ENCODE peak calls at places on chromosomes 16 and 17, in ten cellular contexts. One of them, this sample, is unnamed.

GRCh38 chr16:84423416-84423837 is 55.1 kb downstream of the ATP2C2 start:
- DNase-seq in left lung: no peak
- DNase-seq in AG04450: no peak
- DNase-seq in sigmoid colon: no peak
- DNase-seq in A673: peak
- DNase-seq in coronary artery: no peak
- DNase-seq in GM23338: peak
- DNase-seq in fibroblast of lung: peak
- DNase-seq in cardiac muscle cell: no peak
- DNase-seq in PC-9: peak
- DNase-seq in this sample: no peak

GRCh38 chr16:67173808-67174705 is 3.7 kb downstream of the NOL3 start:
- DNase-seq in GM23338: peak
- DNase-seq in cardiac muscle cell: peak
- DNase-seq in fibroblast of lung: peak
- DNase-seq in coronary artery: peak
- DNase-seq in left lung: peak
- DNase-seq in AG04450: peak
- DNase-seq in sigmoid colon: peak
- DNase-seq in A673: peak
- DNase-seq in PC-9: peak
- DNase-seq in this sample: peak

GRCh38 chr16:8848939-8849391 is 19.8 kb downstream of the CARHSP1 start:
- DNase-seq in A673: peak
- DNase-seq in left lung: no peak
- DNase-seq in AG04450: no peak
- DNase-seq in PC-9: no peak
- DNase-seq in cardiac muscle cell: no peak
- DNase-seq in fibroblast of lung: peak
- DNase-seq in coronary artery: peak
- DNase-seq in GM23338: no peak
- DNase-seq in sigmoid colon: peak
- DNase-seq in this sample: no peak

GRCh38 chr16:86768999-86769398 is 190.7 kb downstream of the FOXL1 start:
- DNase-seq in cardiac muscle cell: no peak
- DNase-seq in sigmoid colon: peak
- DNase-seq in coronary artery: no peak
- DNase-seq in fibroblast of lung: peak
- DNase-seq in A673: peak
- DNase-seq in left lung: no peak
- DNase-seq in PC-9: no peak
- DNase-seq in AG04450: no peak
- DNase-seq in GM23338: no peak
- DNase-seq in this sample: no peak

GRCh38 chr17:75566456-75567233 is 21.0 kb upstream of the MYO15B start:
- DNase-seq in AG04450: no peak
- DNase-seq in sigmoid colon: no peak
- DNase-seq in cardiac muscle cell: no peak
- DNase-seq in GM23338: no peak
- DNase-seq in A673: no peak
- DNase-seq in fibroblast of lung: no peak
- DNase-seq in left lung: no peak
- DNase-seq in coronary artery: no peak
- DNase-seq in PC-9: no peak
- DNase-seq in this sample: no peak

GRCh38 chr17:75774988-75775668 is 9.5 kb upstream of the UNK start:
- DNase-seq in AG04450: no peak
- DNase-seq in A673: no peak
- DNase-seq in GM23338: peak
- DNase-seq in sigmoid colon: peak
- DNase-seq in left lung: no peak
- DNase-seq in fibroblast of lung: peak
- DNase-seq in coronary artery: peak
- DNase-seq in PC-9: peak
- DNase-seq in cardiac muscle cell: no peak
- DNase-seq in this sample: no peak

GRCh38 chr17:70168044-70168978 is 1.0 kb upstream of the KCNJ2 start:
- DNase-seq in coronary artery: no peak
- DNase-seq in sigmoid colon: peak
- DNase-seq in A673: peak
- DNase-seq in left lung: peak
- DNase-seq in PC-9: no peak
- DNase-seq in cardiac muscle cell: peak
- DNase-seq in fibroblast of lung: peak
- DNase-seq in GM23338: peak
- DNase-seq in AG04450: peak
- DNase-seq in this sample: peak

GRCh38 chr17:20022701-20023100 is 13.5 kb downstream of the SPECC1 start:
- DNase-seq in AG04450: no peak
- DNase-seq in sigmoid colon: no peak
- DNase-seq in GM23338: no peak
- DNase-seq in fibroblast of lung: no peak
- DNase-seq in A673: no peak
- DNase-seq in cardiac muscle cell: no peak
- DNase-seq in PC-9: no peak
- DNase-seq in coronary artery: no peak
- DNase-seq in left lung: no peak
- DNase-seq in this sample: no peak

GRCh38 chr17:53217311-53217710 is 605.4 kb upstream of the KIF2B start:
- DNase-seq in sigmoid colon: no peak
- DNase-seq in fibroblast of lung: no peak
- DNase-seq in left lung: no peak
- DNase-seq in cardiac muscle cell: no peak
- DNase-seq in GM23338: no peak
- DNase-seq in AG04450: no peak
- DNase-seq in PC-9: no peak
- DNase-seq in coronary artery: no peak
- DNase-seq in A673: no peak
- DNase-seq in this sample: no peak

GRCh38 chr16:46688101-46688656 is 799 bp downstream of the VPS35 start:
- DNase-seq in AG04450: no peak
- DNase-seq in coronary artery: no peak
- DNase-seq in left lung: peak
- DNase-seq in fibroblast of lung: no peak
- DNase-seq in PC-9: no peak
- DNase-seq in A673: no peak
- DNase-seq in sigmoid colon: no peak
- DNase-seq in cardiac muscle cell: no peak
- DNase-seq in GM23338: no peak
- DNase-seq in this sample: no peak

GRCh38 chr17:7010523-7010922 is 1.9 kb upstream of the RNASEK start:
- DNase-seq in sigmoid colon: no peak
- DNase-seq in A673: no peak
- DNase-seq in left lung: no peak
- DNase-seq in fibroblast of lung: no peak
- DNase-seq in PC-9: no peak
- DNase-seq in GM23338: no peak
- DNase-seq in cardiac muscle cell: no peak
- DNase-seq in coronary artery: no peak
- DNase-seq in AG04450: no peak
- DNase-seq in this sample: no peak

GRCh38 chr16:69724981-69725479 is 1.3 kb downstream of the NQO1 start:
- DNase-seq in PC-9: no peak
- DNase-seq in cardiac muscle cell: no peak
- DNase-seq in AG04450: no peak
- DNase-seq in GM23338: peak
- DNase-seq in coronary artery: no peak
- DNase-seq in fibroblast of lung: no peak
- DNase-seq in A673: peak
- DNase-seq in sigmoid colon: no peak
- DNase-seq in left lung: no peak
- DNase-seq in this sample: no peak
- H3K27ac ChIP-seq in PC-9: peak
- H3K27ac ChIP-seq in cardiac muscle cell: peak
- H3K27ac ChIP-seq in AG04450: no peak
- H3K27ac ChIP-seq in GM23338: peak
- H3K27ac ChIP-seq in coronary artery: no peak
- H3K27ac ChIP-seq in fibroblast of lung: peak
- H3K27ac ChIP-seq in A673: peak
- H3K27ac ChIP-seq in sigmoid colon: peak
- H3K27ac ChIP-seq in left lung: peak
- H3K27ac ChIP-seq in this sample: peak

GRCh38 chr16:16197966-16198365 is 25.3 kb downstream of the ABCC6 start:
- DNase-seq in PC-9: no peak
- DNase-seq in coronary artery: no peak
- DNase-seq in A673: no peak
- DNase-seq in AG04450: no peak
- DNase-seq in cardiac muscle cell: no peak
- DNase-seq in fibroblast of lung: no peak
- DNase-seq in sigmoid colon: no peak
- DNase-seq in left lung: no peak
- DNase-seq in GM23338: no peak
- DNase-seq in this sample: no peak

GRCh38 chr16:16191493-16192167 is 31.7 kb downstream of the ABCC6 start:
- DNase-seq in fibroblast of lung: no peak
- DNase-seq in coronary artery: no peak
- DNase-seq in left lung: no peak
- DNase-seq in sigmoid colon: no peak
- DNase-seq in GM23338: no peak
- DNase-seq in PC-9: no peak
- DNase-seq in cardiac muscle cell: no peak
- DNase-seq in AG04450: no peak
- DNase-seq in A673: no peak
- DNase-seq in this sample: no peak

GRCh38 chr16:16196099-16196498 is 27.2 kb downstream of the ABCC6 start:
- DNase-seq in left lung: no peak
- DNase-seq in AG04450: no peak
- DNase-seq in fibroblast of lung: no peak
- DNase-seq in sigmoid colon: no peak
- DNase-seq in PC-9: no peak
- DNase-seq in GM23338: no peak
- DNase-seq in cardiac muscle cell: no peak
- DNase-seq in A673: no peak
- DNase-seq in coronary artery: no peak
- DNase-seq in this sample: no peak

GRCh38 chr16:16197331-16197730 is 26.0 kb downstream of the ABCC6 start:
- DNase-seq in sigmoid colon: no peak
- DNase-seq in fibroblast of lung: no peak
- DNase-seq in PC-9: no peak
- DNase-seq in left lung: no peak
- DNase-seq in coronary artery: no peak
- DNase-seq in AG04450: no peak
- DNase-seq in GM23338: no peak
- DNase-seq in cardiac muscle cell: no peak
- DNase-seq in A673: no peak
- DNase-seq in this sample: no peak
- H3K27ac ChIP-seq in sigmoid colon: no peak
- H3K27ac ChIP-seq in fibroblast of lung: no peak
- H3K27ac ChIP-seq in PC-9: no peak
- H3K27ac ChIP-seq in left lung: no peak
- H3K27ac ChIP-seq in coronary artery: no peak
- H3K27ac ChIP-seq in AG04450: no peak
- H3K27ac ChIP-seq in GM23338: no peak
- H3K27ac ChIP-seq in cardiac muscle cell: no peak
- H3K27ac ChIP-seq in A673: no peak
- H3K27ac ChIP-seq in this sample: no peak

GRCh38 chr17:18984273-18985114 is 20.1 kb downstream of the FAM83G start:
- DNase-seq in coronary artery: no peak
- DNase-seq in PC-9: no peak
- DNase-seq in AG04450: no peak
- DNase-seq in sigmoid colon: no peak
- DNase-seq in left lung: peak
- DNase-seq in GM23338: no peak
- DNase-seq in fibroblast of lung: no peak
- DNase-seq in A673: no peak
- DNase-seq in cardiac muscle cell: no peak
- DNase-seq in this sample: no peak

GRCh38 chr17:18981642-18982424 is 22.7 kb downstream of the FAM83G start:
- DNase-seq in GM23338: no peak
- DNase-seq in left lung: peak
- DNase-seq in coronary artery: no peak
- DNase-seq in PC-9: peak
- DNase-seq in A673: peak
- DNase-seq in AG04450: no peak
- DNase-seq in fibroblast of lung: peak
- DNase-seq in cardiac muscle cell: no peak
- DNase-seq in sigmoid colon: no peak
- DNase-seq in this sample: no peak

GRCh38 chr17:18978655-18979054 is 25.9 kb downstream of the FAM83G start:
- DNase-seq in A673: no peak
- DNase-seq in cardiac muscle cell: no peak
- DNase-seq in left lung: no peak
- DNase-seq in sigmoid colon: no peak
- DNase-seq in GM23338: no peak
- DNase-seq in coronary artery: no peak
- DNase-seq in fibroblast of lung: no peak
- DNase-seq in AG04450: no peak
- DNase-seq in PC-9: no peak
- DNase-seq in this sample: no peak

GRCh38 chr17:18980682-18981384 is 23.7 kb downstream of the FAM83G start:
- DNase-seq in A673: no peak
- DNase-seq in left lung: no peak
- DNase-seq in AG04450: no peak
- DNase-seq in coronary artery: no peak
- DNase-seq in sigmoid colon: no peak
- DNase-seq in GM23338: no peak
- DNase-seq in PC-9: no peak
- DNase-seq in fibroblast of lung: no peak
- DNase-seq in cardiac muscle cell: peak
- DNase-seq in this sample: no peak

DNA sequence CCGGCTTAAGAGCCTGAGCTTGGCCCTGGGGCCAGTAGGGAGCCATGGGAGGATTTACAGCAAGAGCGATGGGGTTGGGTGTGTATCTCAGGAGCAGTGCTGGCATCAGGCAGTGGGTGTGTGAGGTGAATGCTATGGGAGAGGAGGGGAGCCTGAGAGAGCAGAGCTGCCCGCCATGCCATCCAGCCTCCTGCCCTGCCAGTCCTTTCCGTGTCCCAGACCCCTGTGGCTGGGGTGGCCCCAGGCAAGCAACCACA is 23.3 kb downstream of the FAM83G start:
- DNase-seq in AG04450: no peak
- DNase-seq in A673: no peak
- DNase-seq in coronary artery: no peak
- DNase-seq in PC-9: no peak
- DNase-seq in left lung: no peak
- DNase-seq in cardiac muscle cell: no peak
- DNase-seq in GM23338: no peak
- DNase-seq in fibroblast of lung: no peak
- DNase-seq in sigmoid colon: no peak
- DNase-seq in this sample: no peak
- H3K27ac ChIP-seq in AG04450: peak
- H3K27ac ChIP-seq in A673: no peak
- H3K27ac ChIP-seq in coronary artery: no peak
- H3K27ac ChIP-seq in PC-9: peak
- H3K27ac ChIP-seq in left lung: no peak
- H3K27ac ChIP-seq in cardiac muscle cell: no peak
- H3K27ac ChIP-seq in GM23338: no peak
- H3K27ac ChIP-seq in fibroblast of lung: peak
- H3K27ac ChIP-seq in sigmoid colon: no peak
- H3K27ac ChIP-seq in this sample: no peak

DNA sequence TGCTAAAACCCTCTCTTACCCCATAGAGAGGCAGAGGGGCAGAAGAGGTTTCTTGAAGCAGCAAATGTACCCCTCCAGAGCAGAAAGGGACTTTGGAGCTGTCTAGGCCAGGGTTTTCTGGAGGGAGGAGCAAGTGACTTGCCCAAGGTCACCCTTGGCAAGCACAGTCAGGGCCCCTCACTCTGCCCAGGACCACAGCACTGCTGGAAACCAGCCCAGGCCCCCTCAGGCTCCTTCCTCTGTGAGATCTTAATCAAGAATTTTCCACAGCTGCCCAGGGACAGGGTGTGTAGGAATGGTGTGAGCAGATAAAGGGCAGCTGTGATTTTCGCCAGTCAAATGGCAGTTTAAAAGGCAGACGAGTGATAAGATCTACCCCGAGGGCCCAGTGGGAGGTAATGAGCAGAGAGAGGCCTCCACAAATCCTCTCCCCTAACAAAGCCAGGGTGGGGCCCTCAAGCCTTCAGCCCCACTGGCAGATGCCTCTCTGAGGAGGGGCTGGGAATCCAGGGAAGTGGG is 3.9 kb upstream of the SLC12A3 start:
- DNase-seq in sigmoid colon: no peak
- DNase-seq in PC-9: peak
- DNase-seq in fibroblast of lung: peak
- DNase-seq in coronary artery: no peak
- DNase-seq in cardiac muscle cell: peak
- DNase-seq in AG04450: no peak
- DNase-seq in GM23338: no peak
- DNase-seq in left lung: peak
- DNase-seq in A673: peak
- DNase-seq in this sample: no peak
- H3K27ac ChIP-seq in sigmoid colon: no peak
- H3K27ac ChIP-seq in PC-9: peak
- H3K27ac ChIP-seq in fibroblast of lung: no peak
- H3K27ac ChIP-seq in coronary artery: no peak
- H3K27ac ChIP-seq in cardiac muscle cell: peak
- H3K27ac ChIP-seq in AG04450: no peak
- H3K27ac ChIP-seq in GM23338: no peak
- H3K27ac ChIP-seq in left lung: no peak
- H3K27ac ChIP-seq in A673: no peak
- H3K27ac ChIP-seq in this sample: no peak